ENCODE peak calls at places on chromosomes 3 and 15, in six cellular contexts. M is heart left ventricle, S is GM12891, R is adrenal gland, L is sigmoid colon, Z is right lobe of liver. G is an unnamed sample.

GRCh38 chr15:27176785-27177406 is 205.9 kb downstream of the GABRG3 start:
- DNase-seq in M (no peak), Z (no peak), L (no peak), S (no peak), R (no peak), G (no peak)

GRCh38 chr3:147318900-147319299 is 87.4 kb downstream of the ZIC4 start:
- DNase-seq in R (no peak), M (no peak), L (no peak), Z (no peak), S (no peak), G (no peak)

GRCh38 chr3:22704571-22705354 is 498.4 kb upstream of the UBE2E2 start:
- DNase-seq in Z (no peak), S (no peak), M (no peak), L (no peak), R (no peak), G (no peak)

GRCh38 chr3:111252795-111253194 is 181.2 kb downstream of the NECTIN3 start:
- DNase-seq in S (no peak), L (no peak), M (no peak), R (peak; percentile 72), Z (no peak), G (no peak)

GRCh38 chr3:48236531-48236930 is 4.4 kb upstream of the ZNF589 start:
- DNase-seq in R (no peak), S (no peak), M (no peak), Z (no peak), L (peak; percentile 47), G (no peak)

GRCh38 chr15:68650901-68651709 is 72.3 kb downstream of the CORO2B start:
- DNase-seq in Z (peak; percentile 73), M (peak; percentile 80), R (peak; percentile 77), S (peak; percentile 49), L (peak; percentile 76), G (peak; percentile 76)

GRCh38 chr3:140931016-140931454 is 10.6 kb upstream of the SLC25A36 start:
- DNase-seq in S (no peak), Z (no peak), L (no peak), R (no peak), M (no peak), G (no peak)

GRCh38 chr3:180280601-180281000 is 243.9 kb upstream of the PEX5L start:
- DNase-seq in Z (no peak), L (no peak), M (no peak), R (no peak), S (no peak), G (no peak)

GRCh38 chr3:49901351-49902339 is 2.0 kb downstream of the MST1R start:
- DNase-seq in R (no peak), M (no peak), L (no peak), S (no peak), Z (no peak), G (no peak)

GRCh38 chr15:101651753-101652097 is 456 bp downstream of the TM2D3 start:
- DNase-seq in L (no peak), Z (no peak), M (no peak), R (peak; percentile 71), S (no peak), G (no peak)

GRCh38 chr3:110272525-110272924 is 799.1 kb upstream of the NECTIN3 start:
- DNase-seq in L (no peak), Z (no peak), M (no peak), R (no peak), S (no peak), G (no peak)

GRCh38 chr15:51077565-51078153 is 17.0 kb downstream of the TNFAIP8L3 start:
- DNase-seq in R (peak; percentile 88), M (peak; percentile 83), S (peak; percentile 54), L (peak; percentile 84), Z (peak; percentile 79), G (peak; percentile 90)
- TF ChIP-seq POLR2A in R (no peak), M (no peak), S (no peak), L (no peak), Z (peak; percentile 16), G (peak; percentile 72)

GRCh38 chr15:74889882-74890768 is at the start of gene MPI:
- DNase-seq in R (peak; percentile 90), M (peak; percentile 93), Z (peak; percentile 90), S (peak; percentile 96), L (peak; percentile 91), G (peak; percentile 83)
- TF ChIP-seq POLR2A in R (peak; percentile 47), M (peak; percentile 58), Z (peak; percentile 50), S (peak; percentile 96), L (peak; percentile 43), G (peak; percentile 62)

DNA sequence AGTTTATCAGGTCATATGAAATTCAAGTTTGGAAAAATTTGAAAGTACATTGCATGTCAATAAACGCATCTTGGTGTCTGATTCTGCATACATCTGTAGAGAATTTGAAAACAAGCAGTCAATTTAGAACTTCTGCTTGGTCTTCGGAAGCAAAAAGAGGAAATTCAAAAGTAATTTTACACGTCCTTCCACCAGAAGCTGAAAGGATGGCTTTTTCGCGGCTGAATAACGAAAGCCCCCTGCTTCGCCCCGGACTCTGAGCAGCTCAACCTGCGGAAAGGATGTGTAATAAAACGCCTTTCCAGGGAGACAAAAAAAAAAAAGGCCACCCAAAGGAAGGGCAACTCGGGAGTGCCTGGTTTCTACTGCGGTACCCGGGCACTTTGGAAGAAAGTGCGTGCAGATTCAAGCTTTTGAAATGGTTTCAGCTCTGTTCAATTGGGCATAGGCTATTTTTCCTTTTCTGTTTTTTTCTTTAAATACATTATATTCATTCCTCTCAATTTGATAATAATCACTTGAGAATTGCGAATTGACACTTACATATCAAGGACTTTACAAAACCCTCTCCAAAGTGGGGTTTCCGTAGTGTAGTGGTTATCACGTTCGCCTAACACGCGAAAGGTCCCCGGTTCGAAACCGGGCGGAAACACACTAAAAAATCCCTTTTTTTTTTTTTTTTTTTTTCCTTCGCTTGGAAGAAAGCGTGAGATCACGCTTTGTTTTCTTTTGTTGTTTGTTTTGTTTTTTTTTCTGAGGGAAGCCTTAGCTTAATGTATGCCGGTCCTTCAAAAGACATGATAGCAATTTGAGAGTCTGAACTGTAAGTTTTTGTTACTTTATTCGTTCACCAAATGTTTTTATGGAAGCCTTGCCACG is 1.3 kb upstream of the MYNN start:
- DNase-seq in S (no peak), R (peak; percentile 77), M (no peak), Z (peak; percentile 38), L (peak; percentile 69), G (peak; percentile 95)
- TF ChIP-seq POLR2A in S (no peak), R (no peak), M (no peak), Z (no peak), L (no peak), G (peak; percentile 66)

DNA sequence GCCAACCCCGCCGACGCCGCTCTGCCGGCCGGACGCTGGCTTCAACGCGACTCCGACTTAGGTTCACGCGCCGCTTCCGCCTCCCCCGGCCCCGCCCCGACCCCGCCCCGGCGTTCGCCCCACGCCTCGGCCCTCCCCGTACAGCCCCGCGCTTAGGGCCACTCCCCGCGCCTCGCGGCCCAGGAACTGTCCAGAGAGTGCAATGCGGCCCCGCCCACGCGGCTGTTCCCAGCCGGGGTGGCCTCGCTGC is at the start of gene UBP1:
- DNase-seq in L (no peak), M (peak; percentile 100), S (peak; percentile 81), R (no peak), Z (peak; percentile 100), G (no peak)
- TF ChIP-seq POLR2A in L (no peak), M (peak; percentile 72), S (no peak), R (no peak), Z (no peak), G (no peak)

GRCh38 chr15:55990986-55991385 is 2.4 kb downstream of the NEDD4 start:
- DNase-seq in L (no peak), M (no peak), Z (no peak), R (no peak), S (no peak), G (no peak)

GRCh38 chr15:55993804-55994539 is 560 bp upstream of the NEDD4 start:
- DNase-seq in S (no peak), R (peak; percentile 74), M (no peak), Z (no peak), L (no peak), G (peak; percentile 50)

GRCh38 chr15:55991841-55992768 is 1.3 kb downstream of the NEDD4 start:
- DNase-seq in Z (no peak), M (no peak), S (no peak), R (no peak), L (no peak), G (peak; percentile 20)

GRCh38 chr15:55992769-55993110 is 672 bp downstream of the NEDD4 start:
- DNase-seq in R (no peak), Z (no peak), L (no peak), M (no peak), S (no peak), G (no peak)

DNA sequence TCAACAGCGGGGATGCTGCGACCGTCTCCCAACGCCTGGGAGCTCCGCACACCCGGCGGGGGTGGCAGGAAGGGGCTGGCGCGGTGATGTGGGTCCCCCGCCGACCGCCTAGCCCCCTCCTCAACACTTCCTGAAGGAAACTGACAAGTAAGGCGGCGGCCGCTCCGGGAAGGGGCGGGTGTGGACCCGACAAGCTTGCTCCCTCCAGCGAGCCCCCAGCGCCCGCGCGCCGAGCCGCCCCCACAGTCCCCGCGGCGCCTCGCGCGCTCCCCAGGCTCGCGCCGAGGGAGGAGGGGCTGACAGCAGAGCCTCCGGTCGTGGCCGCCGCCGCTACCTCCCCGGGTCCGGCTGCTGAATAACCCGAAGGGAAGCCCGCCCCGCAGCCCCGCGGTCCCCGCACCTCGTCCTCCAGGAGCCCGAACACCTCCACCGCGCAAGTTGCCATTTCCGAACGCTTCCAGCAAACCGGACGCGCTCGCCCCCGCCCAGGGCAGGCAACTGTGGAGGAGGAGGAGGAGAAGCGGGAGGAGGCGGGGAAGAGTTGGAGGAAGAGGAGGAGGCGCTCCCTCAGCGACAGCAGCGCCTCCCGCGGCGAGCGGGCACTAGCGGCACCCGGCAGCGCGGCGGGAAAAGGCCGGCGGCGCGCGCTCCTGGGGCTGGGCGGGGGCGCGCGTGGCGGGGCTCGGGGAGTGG is at the start of gene NEDD4:
- DNase-seq in R (peak; percentile 90), M (peak; percentile 92), L (peak; percentile 93), S (peak; percentile 83), Z (peak; percentile 91), G (peak; percentile 83)
- TF ChIP-seq POLR2A in R (peak; percentile 59), M (peak; percentile 64), L (peak; percentile 25), S (no peak), Z (peak; percentile 80), G (peak; percentile 44)

GRCh38 chr15:63049747-63050439 is 7.3 kb downstream of the TPM1 start:
- DNase-seq in Z (no peak), R (no peak), L (no peak), M (no peak), S (no peak), G (peak; percentile 52)

GRCh38 chr15:63046927-63047760 is 4.6 kb downstream of the TPM1 start:
- DNase-seq in S (no peak), L (no peak), Z (no peak), R (no peak), M (no peak), G (peak; percentile 33)

GRCh38 chr15:63048986-63049665 is 6.6 kb downstream of the TPM1 start:
- DNase-seq in S (peak; percentile 15), Z (peak; percentile 74), L (peak; percentile 81), M (peak; percentile 79), R (peak; percentile 75), G (peak; percentile 82)

GRCh38 chr15:63047792-63048114 is 5.2 kb downstream of the TPM1 start:
- DNase-seq in R (no peak), Z (no peak), M (no peak), S (no peak), L (no peak), G (no peak)

GRCh38 chr15:63048115-63048985 is 5.8 kb downstream of the TPM1 start:
- DNase-seq in R (peak; percentile 96), L (peak; percentile 96), Z (peak; percentile 95), M (peak; percentile 95), S (peak; percentile 94), G (peak; percentile 96)
- TF ChIP-seq POLR2A in R (peak; percentile 85), L (peak; percentile 11), Z (peak; percentile 94), M (peak; percentile 96), S (no peak), G (peak; percentile 82)